ENCODE peak calls at places on chromosomes 7 and 10, in six cellular contexts. D is fibroblast of mammary gland, T is colonic mucosa, R is astrocyte of the cerebellum, H is AG09309, I is foreskin fibroblast. Q is an unnamed sample.
A peak's percentile ranks its signal among the peaks of the same experiment; 100 is the strongest.

GRCh38 chr7:43569424-43569823 is 13.5 kb upstream of the STK17A start:
- DNase-seq in D (peak; percentile 83), T (no peak), R (no peak), H (no peak), I (peak; percentile 87), Q (peak; percentile 59)

GRCh38 chr10:82742901-82743300 is 867.9 kb downstream of the NRG3 start:
- DNase-seq in D (no peak), T (no peak), R (no peak), H (no peak), I (no peak), Q (no peak)

GRCh38 chr7:36367561-36367889 is 22.1 kb upstream of the ANLN start:
- DNase-seq in D (no peak), T (no peak), R (no peak), H (no peak), I (no peak), Q (no peak)

GRCh38 chr10:83991986-83992753 is 147.1 kb upstream of the GHITM start:
- DNase-seq in D (no peak), T (peak; percentile 31), R (no peak), H (no peak), I (no peak), Q (peak; percentile 4)

GRCh38 chr10:73577788-73578187 is 13.4 kb downstream of the USP54 start:
- DNase-seq in D (peak; percentile 72), T (peak; percentile 46), R (peak; percentile 57), H (no peak), I (no peak), Q (no peak)

GRCh38 chr7:1700536-1701333 is 30.7 kb downstream of the ELFN1 start:
- DNase-seq in D (no peak), T (no peak), R (no peak), H (no peak), I (no peak), Q (no peak)

GRCh38 chr10:78397796-78398195 is 364.1 kb downstream of the RPS24 start:
- DNase-seq in D (no peak), T (no peak), R (no peak), H (no peak), I (no peak), Q (no peak)

GRCh38 chr7:149071182-149071635 is 19.3 kb downstream of the ZNF786 start:
- DNase-seq in D (no peak), T (no peak), R (no peak), H (no peak), I (no peak), Q (no peak)

GRCh38 chr7:45187089-45187945 is 29.7 kb downstream of the RAMP3 start:
- DNase-seq in D (no peak), T (no peak), R (no peak), H (no peak), I (no peak), Q (no peak)

GRCh38 chr7:30422922-30423321 is 55.7 kb downstream of the NOD1 start:
- DNase-seq in D (peak; percentile 63), T (no peak), R (no peak), H (no peak), I (no peak), Q (peak; percentile 4)

GRCh38 chr10:61744469-61744868 is 81.7 kb downstream of the CABCOCO1 start:
- DNase-seq in D (peak; percentile 15), T (peak; percentile 35), R (no peak), H (no peak), I (no peak), Q (no peak)

GRCh38 chr10:71263376-71263775 is 51.0 kb downstream of the UNC5B start:
- DNase-seq in D (no peak), T (no peak), R (no peak), H (no peak), I (no peak), Q (no peak)

GRCh38 chr10:17943033-17943745 is 8.5 kb upstream of the SLC39A12 start:
- DNase-seq in D (no peak), T (no peak), R (no peak), H (no peak), I (no peak), Q (no peak)

GRCh38 chr7:101869026-101869900 is 51.8 kb downstream of the CUX1 start:
- DNase-seq in D (no peak), T (no peak), R (no peak), H (no peak), I (no peak), Q (no peak)

GRCh38 chr10:16049050-16049449 is 188.7 kb upstream of the MINDY3 start:
- DNase-seq in D (no peak), T (no peak), R (no peak), H (no peak), I (no peak), Q (no peak)

GRCh38 chr7:26279405-26279804 is 12.3 kb upstream of the SNX10 start:
- DNase-seq in D (peak; percentile 42), T (no peak), R (no peak), H (no peak), I (no peak), Q (no peak)

GRCh38 chr7:96178581-96178980 is 143.3 kb downstream of the SLC25A13 start:
- DNase-seq in D (no peak), T (no peak), R (no peak), H (no peak), I (no peak), Q (no peak)

GRCh38 chr10:11294831-11295230 is 277.2 kb downstream of the CELF2 start:
- DNase-seq in D (no peak), T (no peak), R (no peak), H (no peak), I (no peak), Q (no peak)

DNA sequence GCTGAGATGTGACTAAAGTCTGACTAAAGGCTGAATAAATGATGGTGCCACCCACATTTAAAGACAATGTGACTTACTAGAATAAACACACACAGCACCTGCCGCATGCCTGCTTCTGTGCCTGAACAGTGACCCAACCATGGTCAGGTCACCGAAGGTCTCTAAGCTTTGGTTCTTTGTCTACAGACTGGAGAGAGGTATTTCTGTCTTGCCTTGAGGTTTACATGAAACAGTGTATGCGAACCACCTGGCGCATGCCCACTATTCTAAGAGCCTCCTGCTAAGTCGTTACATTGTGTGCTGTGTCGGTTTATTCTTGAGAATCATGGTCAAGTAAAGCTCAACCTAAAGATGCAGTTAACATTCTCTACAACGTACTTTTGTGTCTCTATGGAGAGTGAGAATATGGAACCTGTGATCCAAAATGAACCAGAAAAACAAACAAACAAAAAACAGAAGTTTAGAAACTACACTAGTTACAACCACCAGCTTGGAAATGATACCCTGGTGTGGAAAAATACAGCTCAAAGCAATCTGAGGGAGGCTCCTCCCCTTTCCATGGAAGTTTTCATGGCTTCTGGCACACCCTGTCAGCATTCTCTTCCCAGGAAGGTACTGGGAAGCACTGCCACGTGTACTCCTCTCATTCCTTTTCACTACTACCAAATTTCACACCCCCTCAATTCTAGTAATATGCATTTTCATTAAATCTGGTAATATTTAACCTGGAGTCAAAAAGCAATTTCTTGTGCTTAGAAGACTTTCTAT is 40.0 kb downstream of the VOPP1 start:
- DNase-seq in D (no peak), T (no peak), R (no peak), H (no peak), I (no peak), Q (peak; percentile 52)
- H3K4me3 ChIP-seq in D (no peak overlapping the region), T (no peak overlapping the region), R (no peak overlapping the region), H (no peak overlapping the region), I (no peak overlapping the region), Q (no peak overlapping the region)

DNA sequence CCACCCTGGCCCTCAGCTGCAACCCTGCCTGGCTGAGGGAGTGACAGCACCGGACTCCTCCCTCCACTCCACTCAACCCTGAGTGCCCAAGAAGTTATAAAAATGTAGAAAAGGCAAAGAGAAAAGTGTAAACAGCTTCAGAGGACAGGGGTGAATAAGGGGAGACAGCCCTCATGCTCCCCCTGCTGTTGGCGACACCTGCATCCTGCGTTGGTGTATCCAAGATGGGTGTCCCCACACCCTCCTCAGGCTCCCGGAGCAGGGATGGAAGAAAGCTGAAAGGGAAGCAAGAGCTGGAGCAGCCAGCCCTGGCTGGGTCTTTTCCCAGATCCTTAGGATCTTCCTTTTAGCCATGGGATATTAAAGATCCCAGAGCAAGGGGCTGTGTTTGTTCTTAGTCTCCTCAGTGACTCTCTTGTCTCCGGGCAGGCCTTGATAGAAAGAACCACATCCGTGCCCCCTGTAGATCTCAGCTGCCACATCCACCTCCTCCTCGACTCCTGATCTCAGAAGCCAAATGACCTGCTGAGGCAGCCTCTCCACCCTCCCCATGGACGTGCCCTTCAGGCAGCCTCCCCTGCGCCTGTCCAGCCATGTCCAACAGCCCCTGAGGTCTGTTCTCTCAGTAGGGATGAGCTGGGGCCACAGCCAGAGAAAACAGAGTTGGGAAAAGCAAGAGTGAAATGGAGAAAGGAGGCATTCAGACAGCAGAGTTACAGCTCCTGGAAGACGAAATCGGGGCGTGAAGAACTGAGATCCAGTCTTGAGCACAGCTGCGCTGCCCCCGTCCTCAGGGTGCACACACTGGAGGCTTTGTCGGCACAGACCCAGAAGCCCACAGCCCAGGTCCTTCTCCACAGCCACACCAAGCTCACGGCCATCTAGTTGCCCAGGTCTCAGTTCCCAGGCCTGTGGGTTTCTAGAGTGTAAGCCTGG is 6.8 kb downstream of the FAM131B start:
- DNase-seq in D (no peak), T (no peak), R (no peak), H (no peak), I (no peak), Q (no peak)
- TF ChIP-seq CTCF in D (no peak), T (no peak), R (no peak), H (peak; percentile 3), I (no peak), Q (peak; percentile 4)

DNA sequence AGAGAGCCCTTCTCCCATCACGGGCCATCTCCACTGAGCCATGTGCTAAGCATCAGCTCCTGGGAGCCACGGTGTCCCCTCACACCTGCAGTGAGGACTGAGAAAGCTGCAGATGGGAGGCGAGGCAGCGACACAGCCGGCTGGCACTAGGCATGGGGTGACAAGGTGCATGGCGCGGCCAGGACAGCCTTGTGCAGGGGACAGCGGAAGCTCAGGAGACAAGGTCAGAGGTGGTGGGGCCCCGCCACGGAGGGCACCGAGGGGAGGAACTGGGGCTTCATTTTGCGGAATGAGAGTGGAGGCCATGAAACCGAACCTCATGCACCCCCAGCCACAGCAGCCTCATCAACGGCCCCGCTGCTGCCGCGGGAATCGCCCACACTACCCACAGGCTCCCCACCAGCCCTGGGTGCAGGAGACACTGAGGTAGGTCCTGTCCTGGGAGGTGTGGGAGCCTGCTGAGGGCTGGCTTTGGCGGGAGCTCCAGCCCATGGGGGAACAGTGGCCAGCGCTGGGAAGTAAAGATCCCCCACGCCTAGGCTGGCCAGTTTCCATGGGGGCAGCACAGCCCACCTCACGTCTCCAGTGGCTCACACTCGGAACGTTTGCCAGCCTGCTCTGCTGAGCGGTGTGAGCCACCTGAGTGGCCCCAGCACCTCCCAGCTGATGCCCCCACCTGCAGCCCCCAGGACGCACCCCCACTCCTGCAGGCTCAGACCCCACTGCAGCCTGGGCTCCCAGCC is 71.2 kb upstream of the INSIG1 start:
- DNase-seq in D (no peak), T (no peak), R (no peak), H (no peak), I (no peak), Q (no peak)
- H3K4me3 ChIP-seq in D (no peak overlapping the region), T (no peak overlapping the region), R (no peak overlapping the region), H (no peak overlapping the region), I (no peak overlapping the region), Q (no peak overlapping the region)

GRCh38 chr10:103986360-103986759 is 19.4 kb downstream of the SLK start:
- DNase-seq in D (no peak), T (no peak), R (no peak), H (no peak), I (no peak), Q (no peak)
- TF ChIP-seq CTCF in D (no peak), T (no peak), R (no peak), H (no peak), I (no peak), Q (no peak)

GRCh38 chr7:105877736-105878135 is 1.3 kb upstream of the ATXN7L1 start:
- DNase-seq in D (peak; percentile 22), T (no peak), R (no peak), H (no peak), I (no peak), Q (peak; percentile 14)
- H3K4me3 ChIP-seq in D (peak overlapping the region; percentile 79), T (peak overlapping the region; percentile 80), R (peak overlapping the region; percentile 64), H (no peak overlapping the region), I (peak overlapping the region; percentile 75), Q (peak overlapping the region; percentile 77)

GRCh38 chr7:28144266-28144665 is 36.3 kb downstream of the JAZF1 start:
- DNase-seq in D (no peak), T (no peak), R (no peak), H (no peak), I (no peak), Q (no peak)
- TF ChIP-seq CTCF in D (no peak), T (no peak), R (no peak), H (no peak), I (no peak), Q (no peak)